ENCODE peak calls at places on chromosome 14, in six cellular contexts. One of them, this sample, is unnamed.

GRCh38 chr14:96409701-96410100 is 17.8 kb downstream of the AK7 start:
- DNase-seq in NCI-H524: no peak
- DNase-seq in SIG-M5: no peak
- DNase-seq in pancreas: no peak
- DNase-seq in Panc1: no peak
- DNase-seq in AG09319: no peak
- DNase-seq in this sample: no peak

GRCh38 chr14:101717663-101718490 is 43.6 kb upstream of the PPP2R5C start:
- DNase-seq in NCI-H524: no peak
- DNase-seq in SIG-M5: no peak
- DNase-seq in pancreas: no peak
- DNase-seq in Panc1: no peak
- DNase-seq in AG09319: no peak
- DNase-seq in this sample: no peak

GRCh38 chr14:34498684-34499412 is 36.8 kb upstream of the SPTSSA start:
- DNase-seq in NCI-H524: peak
- DNase-seq in SIG-M5: no peak
- DNase-seq in pancreas: no peak
- DNase-seq in Panc1: no peak
- DNase-seq in AG09319: no peak
- DNase-seq in this sample: no peak

GRCh38 chr14:102209224-102209966 is 69.7 kb downstream of the WDR20 start:
- DNase-seq in NCI-H524: peak
- DNase-seq in SIG-M5: no peak
- DNase-seq in pancreas: no peak
- DNase-seq in Panc1: no peak
- DNase-seq in AG09319: no peak
- DNase-seq in this sample: no peak

GRCh38 chr14:34181308-34181707 is 230.4 kb upstream of the EGLN3 start:
- DNase-seq in NCI-H524: peak
- DNase-seq in SIG-M5: no peak
- DNase-seq in pancreas: no peak
- DNase-seq in Panc1: no peak
- DNase-seq in AG09319: no peak
- DNase-seq in this sample: no peak

GRCh38 chr14:90795744-90796143 is 20.5 kb downstream of the TTC7B start:
- DNase-seq in NCI-H524: no peak
- DNase-seq in SIG-M5: no peak
- DNase-seq in pancreas: no peak
- DNase-seq in Panc1: peak
- DNase-seq in AG09319: peak
- DNase-seq in this sample: no peak

GRCh38 chr14:87133073-87133815 is 859.7 kb downstream of the GALC start:
- DNase-seq in NCI-H524: no peak
- DNase-seq in SIG-M5: no peak
- DNase-seq in pancreas: no peak
- DNase-seq in Panc1: no peak
- DNase-seq in AG09319: no peak
- DNase-seq in this sample: no peak

GRCh38 chr14:66272221-66272620 is 213.9 kb upstream of the CCDC196 start:
- DNase-seq in NCI-H524: no peak
- DNase-seq in SIG-M5: no peak
- DNase-seq in pancreas: no peak
- DNase-seq in Panc1: no peak
- DNase-seq in AG09319: no peak
- DNase-seq in this sample: no peak